ENCODE peak calls at places on chromosomes 7 and 10, in ten cellular contexts. One of them, this sample, is unnamed. For H3K36me3 and H4K20me1, the result is how much of the 10 kb centered on the place peaks cover.

GRCh38 chr10:58696736-58697135 is 184.1 kb downstream of the BICC1 start:
- DNase-seq in neural progenitor cell: no peak
- DNase-seq in HepG2: no peak
- DNase-seq in fibroblast of lung: peak
- DNase-seq in hepatocyte: no peak
- DNase-seq in IMR-90: peak
- DNase-seq in Karpas-422: no peak
- DNase-seq in GM23338: peak
- DNase-seq in HCT116: no peak
- DNase-seq in K562: no peak
- DNase-seq in this sample: no peak

GRCh38 chr7:102845351-102845750 is 67.4 kb upstream of the LRRC17 start:
- DNase-seq in hepatocyte: no peak
- DNase-seq in fibroblast of lung: peak
- DNase-seq in HepG2: no peak
- DNase-seq in HCT116: no peak
- DNase-seq in GM23338: no peak
- DNase-seq in Karpas-422: no peak
- DNase-seq in neural progenitor cell: no peak
- DNase-seq in K562: no peak
- DNase-seq in IMR-90: no peak
- DNase-seq in this sample: no peak

GRCh38 chr7:118777308-118777707 is 552.8 kb downstream of the ANKRD7 start:
- DNase-seq in IMR-90: no peak
- DNase-seq in neural progenitor cell: no peak
- DNase-seq in HCT116: no peak
- DNase-seq in HepG2: no peak
- DNase-seq in fibroblast of lung: no peak
- DNase-seq in K562: no peak
- DNase-seq in Karpas-422: no peak
- DNase-seq in GM23338: peak
- DNase-seq in hepatocyte: no peak
- DNase-seq in this sample: no peak

GRCh38 chr7:36945612-36946400 is 221.5 kb upstream of the AOAH start:
- DNase-seq in HCT116: no peak
- DNase-seq in fibroblast of lung: no peak
- DNase-seq in HepG2: peak
- DNase-seq in IMR-90: no peak
- DNase-seq in GM23338: no peak
- DNase-seq in neural progenitor cell: no peak
- DNase-seq in Karpas-422: no peak
- DNase-seq in hepatocyte: peak
- DNase-seq in K562: no peak
- DNase-seq in this sample: no peak

GRCh38 chr7:115869811-115870210 is 160.8 kb downstream of the TFEC start:
- DNase-seq in GM23338: no peak
- DNase-seq in HCT116: no peak
- DNase-seq in hepatocyte: no peak
- DNase-seq in neural progenitor cell: no peak
- DNase-seq in HepG2: no peak
- DNase-seq in fibroblast of lung: no peak
- DNase-seq in Karpas-422: no peak
- DNase-seq in IMR-90: peak
- DNase-seq in K562: no peak
- DNase-seq in this sample: no peak

GRCh38 chr10:42938351-42938750 is 138.5 kb upstream of the RET start:
- DNase-seq in hepatocyte: no peak
- DNase-seq in Karpas-422: no peak
- DNase-seq in IMR-90: no peak
- DNase-seq in fibroblast of lung: no peak
- DNase-seq in HepG2: no peak
- DNase-seq in neural progenitor cell: no peak
- DNase-seq in GM23338: no peak
- DNase-seq in HCT116: no peak
- DNase-seq in K562: no peak
- DNase-seq in this sample: no peak

GRCh38 chr7:46681865-46682503 is 760.9 kb upstream of the IGFBP3 start:
- DNase-seq in hepatocyte: no peak
- DNase-seq in Karpas-422: no peak
- DNase-seq in IMR-90: no peak
- DNase-seq in neural progenitor cell: no peak
- DNase-seq in fibroblast of lung: no peak
- DNase-seq in GM23338: no peak
- DNase-seq in K562: no peak
- DNase-seq in HepG2: no peak
- DNase-seq in HCT116: no peak
- DNase-seq in this sample: no peak

GRCh38 chr10:101839421-101840063 is 4.1 kb downstream of the KCNIP2 start:
- DNase-seq in fibroblast of lung: no peak
- DNase-seq in Karpas-422: peak
- DNase-seq in HCT116: peak
- DNase-seq in neural progenitor cell: peak
- DNase-seq in hepatocyte: peak
- DNase-seq in K562: peak
- DNase-seq in IMR-90: peak
- DNase-seq in HepG2: no peak
- DNase-seq in GM23338: peak
- DNase-seq in this sample: no peak

GRCh38 chr7:139972000-139972399 is 90.8 kb downstream of the PARP12 start:
- DNase-seq in Karpas-422: peak
- DNase-seq in HCT116: no peak
- DNase-seq in neural progenitor cell: no peak
- DNase-seq in hepatocyte: no peak
- DNase-seq in K562: no peak
- DNase-seq in GM23338: peak
- DNase-seq in fibroblast of lung: no peak
- DNase-seq in HepG2: no peak
- DNase-seq in IMR-90: no peak
- DNase-seq in this sample: no peak

GRCh38 chr10:35127289-35127891 is 744 bp downstream of the CREM start:
- DNase-seq in HCT116: no peak
- DNase-seq in neural progenitor cell: no peak
- DNase-seq in fibroblast of lung: peak
- DNase-seq in HepG2: peak
- DNase-seq in GM23338: peak
- DNase-seq in Karpas-422: peak
- DNase-seq in K562: peak
- DNase-seq in IMR-90: peak
- DNase-seq in hepatocyte: peak
- DNase-seq in this sample: peak

GRCh38 chr7:14924398-14924797 is 21.8 kb upstream of the DGKB start:
- DNase-seq in K562: no peak
- DNase-seq in fibroblast of lung: peak
- DNase-seq in GM23338: no peak
- DNase-seq in hepatocyte: no peak
- DNase-seq in HCT116: no peak
- DNase-seq in IMR-90: no peak
- DNase-seq in neural progenitor cell: no peak
- DNase-seq in HepG2: no peak
- DNase-seq in Karpas-422: no peak
- DNase-seq in this sample: no peak

GRCh38 chr10:95850791-95851190 is 57.0 kb upstream of the CC2D2B start:
- DNase-seq in HepG2: no peak
- DNase-seq in IMR-90: no peak
- DNase-seq in HCT116: no peak
- DNase-seq in hepatocyte: no peak
- DNase-seq in GM23338: no peak
- DNase-seq in neural progenitor cell: no peak
- DNase-seq in K562: no peak
- DNase-seq in fibroblast of lung: no peak
- DNase-seq in Karpas-422: no peak
- DNase-seq in this sample: no peak

GRCh38 chr7:14691597-14692203 is 210.9 kb downstream of the DGKB start:
- DNase-seq in IMR-90: peak
- DNase-seq in HepG2: peak
- DNase-seq in fibroblast of lung: peak
- DNase-seq in GM23338: peak
- DNase-seq in hepatocyte: peak
- DNase-seq in K562: peak
- DNase-seq in Karpas-422: peak
- DNase-seq in neural progenitor cell: peak
- DNase-seq in HCT116: peak
- DNase-seq in this sample: peak

GRCh38 chr7:92768501-92769360 is 67.6 kb downstream of the CDK6 start:
- DNase-seq in fibroblast of lung: peak
- DNase-seq in HepG2: no peak
- DNase-seq in neural progenitor cell: no peak
- DNase-seq in K562: no peak
- DNase-seq in GM23338: peak
- DNase-seq in IMR-90: peak
- DNase-seq in Karpas-422: no peak
- DNase-seq in hepatocyte: no peak
- DNase-seq in HCT116: no peak
- DNase-seq in this sample: no peak

GRCh38 chr7:118148930-118149329 is 35.0 kb upstream of the LSM8 start:
- DNase-seq in fibroblast of lung: peak
- DNase-seq in IMR-90: peak
- DNase-seq in Karpas-422: no peak
- DNase-seq in GM23338: no peak
- DNase-seq in neural progenitor cell: no peak
- DNase-seq in HCT116: no peak
- DNase-seq in K562: no peak
- DNase-seq in HepG2: no peak
- DNase-seq in hepatocyte: no peak
- DNase-seq in this sample: no peak

GRCh38 chr10:31030800-31031199 is 865 bp downstream of the ZNF438 start:
- DNase-seq in HepG2: no peak
- DNase-seq in Karpas-422: no peak
- DNase-seq in neural progenitor cell: peak
- DNase-seq in fibroblast of lung: no peak
- DNase-seq in K562: no peak
- DNase-seq in hepatocyte: no peak
- DNase-seq in HCT116: no peak
- DNase-seq in GM23338: no peak
- DNase-seq in IMR-90: no peak
- DNase-seq in this sample: no peak

GRCh38 chr10:6101181-6101580 is 12.3 kb downstream of the RBM17 start:
- DNase-seq in neural progenitor cell: no peak
- DNase-seq in HepG2: no peak
- DNase-seq in hepatocyte: no peak
- DNase-seq in Karpas-422: peak
- DNase-seq in HCT116: no peak
- DNase-seq in IMR-90: no peak
- DNase-seq in K562: no peak
- DNase-seq in GM23338: peak
- DNase-seq in fibroblast of lung: no peak
- DNase-seq in this sample: no peak

GRCh38 chr10:132011445-132011844 is 29.7 kb upstream of the BNIP3 start:
- DNase-seq in fibroblast of lung: no peak
- DNase-seq in Karpas-422: no peak
- DNase-seq in HepG2: no peak
- DNase-seq in IMR-90: no peak
- DNase-seq in hepatocyte: no peak
- DNase-seq in HCT116: no peak
- DNase-seq in K562: no peak
- DNase-seq in neural progenitor cell: no peak
- DNase-seq in GM23338: no peak
- DNase-seq in this sample: no peak
- H3K36me3 ChIP-seq in fibroblast of lung: under half
- H3K36me3 ChIP-seq in Karpas-422: under half
- H3K36me3 ChIP-seq in HepG2: under half
- H3K36me3 ChIP-seq in IMR-90: under half
- H3K36me3 ChIP-seq in hepatocyte: under half
- H3K36me3 ChIP-seq in HCT116: under half
- H3K36me3 ChIP-seq in K562: under half
- H3K36me3 ChIP-seq in neural progenitor cell: under half
- H3K36me3 ChIP-seq in GM23338: under half
- H3K36me3 ChIP-seq in this sample: under half

DNA sequence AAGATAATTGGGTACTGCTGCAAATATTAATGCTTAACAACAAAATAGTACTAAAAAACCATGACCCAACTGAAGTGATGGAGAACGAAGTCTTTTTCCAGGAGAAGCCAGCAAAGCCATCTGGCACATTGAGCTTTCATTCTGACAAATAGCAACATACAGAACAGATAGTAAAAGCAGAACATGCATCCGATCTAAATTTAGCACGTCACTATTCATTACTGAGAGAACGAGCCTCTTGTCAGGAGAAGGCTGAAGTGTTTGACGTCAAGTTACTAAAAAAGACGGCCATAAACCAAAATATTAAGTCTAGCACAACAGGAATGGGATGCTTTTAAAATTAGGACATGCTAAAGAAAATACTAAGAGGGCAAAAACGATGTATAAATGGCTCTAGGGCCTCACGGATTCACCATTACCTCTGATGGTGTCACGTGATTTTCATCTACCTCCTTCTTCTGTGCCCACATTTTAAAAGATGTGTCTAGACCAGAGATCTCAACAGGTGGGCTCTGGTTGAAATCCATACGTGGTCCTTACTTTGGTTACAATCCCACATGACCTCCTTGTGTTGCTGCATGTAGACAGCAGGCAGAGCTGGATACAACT is 52.3 kb downstream of the CTBP2 start:
- DNase-seq in IMR-90: no peak
- DNase-seq in GM23338: no peak
- DNase-seq in neural progenitor cell: no peak
- DNase-seq in hepatocyte: no peak
- DNase-seq in HCT116: no peak
- DNase-seq in K562: no peak
- DNase-seq in Karpas-422: no peak
- DNase-seq in HepG2: no peak
- DNase-seq in fibroblast of lung: no peak
- DNase-seq in this sample: no peak
- H4K20me1 ChIP-seq in IMR-90: half or more
- H4K20me1 ChIP-seq in GM23338: half or more
- H4K20me1 ChIP-seq in neural progenitor cell: half or more
- H4K20me1 ChIP-seq in hepatocyte: half or more
- H4K20me1 ChIP-seq in HCT116: under half
- H4K20me1 ChIP-seq in K562: under half
- H4K20me1 ChIP-seq in Karpas-422: under half
- H4K20me1 ChIP-seq in HepG2: under half
- H4K20me1 ChIP-seq in fibroblast of lung: under half
- H4K20me1 ChIP-seq in this sample: under half

GRCh38 chr7:91311844-91312243 is 47.6 kb downstream of the FZD1 start:
- DNase-seq in hepatocyte: no peak
- DNase-seq in fibroblast of lung: peak
- DNase-seq in HepG2: no peak
- DNase-seq in Karpas-422: no peak
- DNase-seq in GM23338: no peak
- DNase-seq in neural progenitor cell: no peak
- DNase-seq in K562: no peak
- DNase-seq in HCT116: no peak
- DNase-seq in IMR-90: no peak
- DNase-seq in this sample: no peak
- H3K36me3 ChIP-seq in hepatocyte: under half
- H3K36me3 ChIP-seq in fibroblast of lung: under half
- H3K36me3 ChIP-seq in HepG2: under half
- H3K36me3 ChIP-seq in Karpas-422: under half
- H3K36me3 ChIP-seq in GM23338: under half
- H3K36me3 ChIP-seq in neural progenitor cell: under half
- H3K36me3 ChIP-seq in K562: under half
- H3K36me3 ChIP-seq in HCT116: under half
- H3K36me3 ChIP-seq in IMR-90: under half
- H3K36me3 ChIP-seq in this sample: under half

DNA sequence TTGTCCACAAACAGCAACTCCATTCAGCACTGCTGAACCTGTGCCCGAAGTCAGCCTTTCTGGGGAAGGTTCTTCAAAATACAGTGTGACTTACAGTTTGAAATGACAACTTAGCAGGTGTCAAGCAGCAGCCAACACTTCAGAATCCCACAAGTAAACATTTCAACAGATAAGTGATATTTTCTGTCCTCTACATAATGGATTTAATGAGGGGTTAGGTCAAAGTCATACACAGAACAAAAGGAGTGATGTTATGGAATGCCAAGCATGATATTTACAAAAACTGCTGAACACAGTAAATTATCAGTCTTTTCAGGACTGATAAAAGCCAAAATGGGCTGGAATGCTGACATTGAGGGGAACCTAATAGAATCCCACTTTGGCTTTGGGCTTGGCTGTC is 77.6 kb upstream of the JAZF1 start:
- DNase-seq in hepatocyte: no peak
- DNase-seq in IMR-90: no peak
- DNase-seq in HepG2: no peak
- DNase-seq in GM23338: no peak
- DNase-seq in neural progenitor cell: no peak
- DNase-seq in fibroblast of lung: no peak
- DNase-seq in K562: no peak
- DNase-seq in HCT116: no peak
- DNase-seq in Karpas-422: no peak
- DNase-seq in this sample: no peak
- H4K20me1 ChIP-seq in hepatocyte: under half
- H4K20me1 ChIP-seq in IMR-90: under half
- H4K20me1 ChIP-seq in HepG2: under half
- H4K20me1 ChIP-seq in GM23338: under half
- H4K20me1 ChIP-seq in neural progenitor cell: under half
- H4K20me1 ChIP-seq in fibroblast of lung: under half
- H4K20me1 ChIP-seq in K562: under half
- H4K20me1 ChIP-seq in HCT116: under half
- H4K20me1 ChIP-seq in Karpas-422: under half
- H4K20me1 ChIP-seq in this sample: under half